ENCODE peak calls at places on chromosomes 4 and X, in ten cellular contexts. One of them, this sample, is unnamed.

GRCh38 chr4:98341309-98341708 is 80.1 kb downstream of the RAP1GDS1 start:
- DNase-seq in epithelial cell of proximal tubule: peak; percentile 45
- DNase-seq in right atrium auricular region: no peak
- DNase-seq in left ventricle myocardium inferior: no peak
- DNase-seq in pancreas: no peak
- DNase-seq in astrocyte of the spinal cord: peak; percentile 32
- DNase-seq in transverse colon: no peak
- DNase-seq in NB4: no peak
- DNase-seq in mammary epithelial cell: no peak
- DNase-seq in fibroblast of lung: peak; percentile 81
- DNase-seq in this sample: peak; percentile 38

GRCh38 chrX:115642895-115643530 is 82.0 kb downstream of the PLS3 start:
- DNase-seq in epithelial cell of proximal tubule: no peak
- DNase-seq in right atrium auricular region: no peak
- DNase-seq in left ventricle myocardium inferior: no peak
- DNase-seq in pancreas: no peak
- DNase-seq in astrocyte of the spinal cord: peak; percentile 84
- DNase-seq in transverse colon: peak; percentile 14
- DNase-seq in NB4: peak; percentile 44
- DNase-seq in mammary epithelial cell: peak; percentile 32
- DNase-seq in fibroblast of lung: peak; percentile 44
- DNase-seq in this sample: peak; percentile 78

GRCh38 chrX:118717703-118718391 is 9.6 kb upstream of the IL13RA1 start:
- DNase-seq in epithelial cell of proximal tubule: no peak
- DNase-seq in right atrium auricular region: no peak
- DNase-seq in left ventricle myocardium inferior: no peak
- DNase-seq in pancreas: no peak
- DNase-seq in astrocyte of the spinal cord: no peak
- DNase-seq in transverse colon: no peak
- DNase-seq in NB4: peak; percentile 91
- DNase-seq in mammary epithelial cell: no peak
- DNase-seq in fibroblast of lung: no peak
- DNase-seq in this sample: no peak

GRCh38 chrX:40260123-40260751 is 162.5 kb upstream of the BCOR start:
- DNase-seq in epithelial cell of proximal tubule: no peak
- DNase-seq in right atrium auricular region: no peak
- DNase-seq in left ventricle myocardium inferior: no peak
- DNase-seq in pancreas: no peak
- DNase-seq in astrocyte of the spinal cord: no peak
- DNase-seq in transverse colon: no peak
- DNase-seq in NB4: peak; percentile 61
- DNase-seq in mammary epithelial cell: no peak
- DNase-seq in fibroblast of lung: no peak
- DNase-seq in this sample: no peak

GRCh38 chrX:153342762-153343558 is 9.0 kb downstream of the ZNF275 start:
- DNase-seq in epithelial cell of proximal tubule: no peak
- DNase-seq in right atrium auricular region: no peak
- DNase-seq in left ventricle myocardium inferior: no peak
- DNase-seq in pancreas: no peak
- DNase-seq in astrocyte of the spinal cord: no peak
- DNase-seq in transverse colon: no peak
- DNase-seq in NB4: no peak
- DNase-seq in mammary epithelial cell: no peak
- DNase-seq in fibroblast of lung: no peak
- DNase-seq in this sample: no peak

GRCh38 chr4:48194986-48195773 is 61.1 kb upstream of the TXK start:
- DNase-seq in epithelial cell of proximal tubule: no peak
- DNase-seq in right atrium auricular region: no peak
- DNase-seq in left ventricle myocardium inferior: no peak
- DNase-seq in pancreas: no peak
- DNase-seq in astrocyte of the spinal cord: peak; percentile 35
- DNase-seq in transverse colon: no peak
- DNase-seq in NB4: peak; percentile 85
- DNase-seq in mammary epithelial cell: peak; percentile 26
- DNase-seq in fibroblast of lung: peak; percentile 57
- DNase-seq in this sample: peak; percentile 88

GRCh38 chr4:125387770-125388169 is 73.0 kb downstream of the FAT4 start:
- DNase-seq in epithelial cell of proximal tubule: no peak
- DNase-seq in right atrium auricular region: no peak
- DNase-seq in left ventricle myocardium inferior: no peak
- DNase-seq in pancreas: no peak
- DNase-seq in astrocyte of the spinal cord: peak; percentile 13
- DNase-seq in transverse colon: no peak
- DNase-seq in NB4: no peak
- DNase-seq in mammary epithelial cell: no peak
- DNase-seq in fibroblast of lung: peak; percentile 50
- DNase-seq in this sample: peak; percentile 17

GRCh38 chrX:15269618-15270521 is at the start of gene ASB9:
- DNase-seq in epithelial cell of proximal tubule: peak; percentile 86
- DNase-seq in right atrium auricular region: no peak
- DNase-seq in left ventricle myocardium inferior: no peak
- DNase-seq in pancreas: peak; percentile 67
- DNase-seq in astrocyte of the spinal cord: peak; percentile 42
- DNase-seq in transverse colon: peak; percentile 47
- DNase-seq in NB4: no peak
- DNase-seq in mammary epithelial cell: peak; percentile 97
- DNase-seq in fibroblast of lung: peak; percentile 19
- DNase-seq in this sample: peak; percentile 81

GRCh38 chr4:86033171-86033570 is 326.7 kb downstream of the MAPK10 start:
- DNase-seq in epithelial cell of proximal tubule: no peak
- DNase-seq in right atrium auricular region: peak; percentile 72
- DNase-seq in left ventricle myocardium inferior: peak; percentile 36
- DNase-seq in pancreas: no peak
- DNase-seq in astrocyte of the spinal cord: peak; percentile 95
- DNase-seq in transverse colon: peak; percentile 9
- DNase-seq in NB4: peak; percentile 37
- DNase-seq in mammary epithelial cell: no peak
- DNase-seq in fibroblast of lung: peak; percentile 93
- DNase-seq in this sample: peak; percentile 35

GRCh38 chrX:123833387-123833786 is 26.5 kb upstream of the XIAP start:
- DNase-seq in epithelial cell of proximal tubule: no peak
- DNase-seq in right atrium auricular region: no peak
- DNase-seq in left ventricle myocardium inferior: no peak
- DNase-seq in pancreas: no peak
- DNase-seq in astrocyte of the spinal cord: peak; percentile 40
- DNase-seq in transverse colon: peak; percentile 76
- DNase-seq in NB4: peak; percentile 71
- DNase-seq in mammary epithelial cell: peak; percentile 42
- DNase-seq in fibroblast of lung: peak; percentile 15
- DNase-seq in this sample: no peak

GRCh38 chrX:107450823-107451509 is 1.5 kb downstream of the FRMPD3 start:
- DNase-seq in epithelial cell of proximal tubule: no peak
- DNase-seq in right atrium auricular region: no peak
- DNase-seq in left ventricle myocardium inferior: no peak
- DNase-seq in pancreas: no peak
- DNase-seq in astrocyte of the spinal cord: no peak
- DNase-seq in transverse colon: no peak
- DNase-seq in NB4: peak; percentile 9
- DNase-seq in mammary epithelial cell: no peak
- DNase-seq in fibroblast of lung: no peak
- DNase-seq in this sample: no peak
- H3K4me3 ChIP-seq in epithelial cell of proximal tubule: no peak overlapping the region
- H3K4me3 ChIP-seq in right atrium auricular region: no peak overlapping the region
- H3K4me3 ChIP-seq in left ventricle myocardium inferior: no peak overlapping the region
- H3K4me3 ChIP-seq in pancreas: no peak overlapping the region
- H3K4me3 ChIP-seq in astrocyte of the spinal cord: no peak overlapping the region
- H3K4me3 ChIP-seq in transverse colon: no peak overlapping the region
- H3K4me3 ChIP-seq in NB4: no peak overlapping the region
- H3K4me3 ChIP-seq in mammary epithelial cell: no peak overlapping the region
- H3K4me3 ChIP-seq in fibroblast of lung: no peak overlapping the region
- H3K4me3 ChIP-seq in this sample: no peak overlapping the region

GRCh38 chr4:38185406-38185805 is 225.2 kb downstream of the PTTG2 start:
- DNase-seq in epithelial cell of proximal tubule: no peak
- DNase-seq in right atrium auricular region: no peak
- DNase-seq in left ventricle myocardium inferior: no peak
- DNase-seq in pancreas: no peak
- DNase-seq in astrocyte of the spinal cord: no peak
- DNase-seq in transverse colon: no peak
- DNase-seq in NB4: no peak
- DNase-seq in mammary epithelial cell: no peak
- DNase-seq in fibroblast of lung: no peak
- DNase-seq in this sample: no peak

GRCh38 chr4:38180456-38180855 is 220.3 kb downstream of the PTTG2 start:
- DNase-seq in epithelial cell of proximal tubule: no peak
- DNase-seq in right atrium auricular region: no peak
- DNase-seq in left ventricle myocardium inferior: no peak
- DNase-seq in pancreas: no peak
- DNase-seq in astrocyte of the spinal cord: no peak
- DNase-seq in transverse colon: no peak
- DNase-seq in NB4: no peak
- DNase-seq in mammary epithelial cell: peak; percentile 74
- DNase-seq in fibroblast of lung: no peak
- DNase-seq in this sample: peak; percentile 16

GRCh38 chr4:38188136-38188535 is 227.9 kb downstream of the PTTG2 start:
- DNase-seq in epithelial cell of proximal tubule: no peak
- DNase-seq in right atrium auricular region: no peak
- DNase-seq in left ventricle myocardium inferior: no peak
- DNase-seq in pancreas: no peak
- DNase-seq in astrocyte of the spinal cord: no peak
- DNase-seq in transverse colon: no peak
- DNase-seq in NB4: no peak
- DNase-seq in mammary epithelial cell: no peak
- DNase-seq in fibroblast of lung: no peak
- DNase-seq in this sample: no peak

GRCh38 chr4:38182334-38182998 is 222.3 kb downstream of the PTTG2 start:
- DNase-seq in epithelial cell of proximal tubule: no peak
- DNase-seq in right atrium auricular region: no peak
- DNase-seq in left ventricle myocardium inferior: no peak
- DNase-seq in pancreas: peak; percentile 62
- DNase-seq in astrocyte of the spinal cord: no peak
- DNase-seq in transverse colon: no peak
- DNase-seq in NB4: no peak
- DNase-seq in mammary epithelial cell: no peak
- DNase-seq in fibroblast of lung: no peak
- DNase-seq in this sample: no peak

DNA sequence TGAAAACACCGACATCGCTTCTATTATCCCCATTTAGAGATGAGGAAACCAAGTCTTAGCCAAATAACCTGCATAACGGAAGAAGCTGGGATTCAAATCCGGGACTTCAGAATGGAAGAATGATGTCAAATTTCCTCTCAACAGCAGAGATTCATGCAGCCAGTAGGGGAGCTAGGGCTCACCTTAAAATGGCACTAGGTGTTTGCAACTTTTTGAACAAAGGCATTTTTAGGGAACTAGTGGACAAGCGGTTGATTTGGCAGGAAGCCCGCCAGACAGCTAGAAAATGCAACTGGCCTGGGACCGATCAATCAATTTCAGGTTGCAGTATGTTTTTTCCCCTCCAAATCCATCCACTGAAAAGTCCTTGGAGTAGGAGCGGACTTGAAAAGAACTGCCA is 224.2 kb downstream of the PTTG2 start:
- DNase-seq in epithelial cell of proximal tubule: no peak
- DNase-seq in right atrium auricular region: no peak
- DNase-seq in left ventricle myocardium inferior: no peak
- DNase-seq in pancreas: no peak
- DNase-seq in astrocyte of the spinal cord: no peak
- DNase-seq in transverse colon: no peak
- DNase-seq in NB4: peak; percentile 25
- DNase-seq in mammary epithelial cell: no peak
- DNase-seq in fibroblast of lung: no peak
- DNase-seq in this sample: no peak
- TF ChIP-seq CTCF in epithelial cell of proximal tubule: peak; percentile 51
- TF ChIP-seq CTCF in right atrium auricular region: no peak
- TF ChIP-seq CTCF in left ventricle myocardium inferior: peak; percentile 20
- TF ChIP-seq CTCF in pancreas: no peak
- TF ChIP-seq CTCF in astrocyte of the spinal cord: peak; percentile 42
- TF ChIP-seq CTCF in transverse colon: no peak
- TF ChIP-seq CTCF in NB4: peak; percentile 21
- TF ChIP-seq CTCF in mammary epithelial cell: peak; percentile 43
- TF ChIP-seq CTCF in fibroblast of lung: peak; percentile 2
- TF ChIP-seq CTCF in this sample: peak; percentile 21

GRCh38 chr4:8015512-8015911 is 75.9 kb upstream of the AFAP1 start:
- DNase-seq in epithelial cell of proximal tubule: no peak
- DNase-seq in right atrium auricular region: no peak
- DNase-seq in left ventricle myocardium inferior: no peak
- DNase-seq in pancreas: no peak
- DNase-seq in astrocyte of the spinal cord: peak; percentile 8
- DNase-seq in transverse colon: no peak
- DNase-seq in NB4: no peak
- DNase-seq in mammary epithelial cell: no peak
- DNase-seq in fibroblast of lung: no peak
- DNase-seq in this sample: peak; percentile 19
- H3K4me3 ChIP-seq in epithelial cell of proximal tubule: no peak overlapping the region
- H3K4me3 ChIP-seq in right atrium auricular region: no peak overlapping the region
- H3K4me3 ChIP-seq in left ventricle myocardium inferior: no peak overlapping the region
- H3K4me3 ChIP-seq in pancreas: no peak overlapping the region
- H3K4me3 ChIP-seq in astrocyte of the spinal cord: no peak overlapping the region
- H3K4me3 ChIP-seq in transverse colon: no peak overlapping the region
- H3K4me3 ChIP-seq in NB4: no peak overlapping the region
- H3K4me3 ChIP-seq in mammary epithelial cell: no peak overlapping the region
- H3K4me3 ChIP-seq in fibroblast of lung: no peak overlapping the region
- H3K4me3 ChIP-seq in this sample: no peak overlapping the region

GRCh38 chr4:118273642-118274041 is 79.2 kb downstream of the PRSS12 start:
- DNase-seq in epithelial cell of proximal tubule: no peak
- DNase-seq in right atrium auricular region: no peak
- DNase-seq in left ventricle myocardium inferior: no peak
- DNase-seq in pancreas: no peak
- DNase-seq in astrocyte of the spinal cord: no peak
- DNase-seq in transverse colon: no peak
- DNase-seq in NB4: no peak
- DNase-seq in mammary epithelial cell: no peak
- DNase-seq in fibroblast of lung: no peak
- DNase-seq in this sample: no peak

GRCh38 chr4:118270492-118270891 is 82.3 kb downstream of the PRSS12 start:
- DNase-seq in epithelial cell of proximal tubule: no peak
- DNase-seq in right atrium auricular region: no peak
- DNase-seq in left ventricle myocardium inferior: no peak
- DNase-seq in pancreas: no peak
- DNase-seq in astrocyte of the spinal cord: peak; percentile 72
- DNase-seq in transverse colon: no peak
- DNase-seq in NB4: peak; percentile 67
- DNase-seq in mammary epithelial cell: peak; percentile 30
- DNase-seq in fibroblast of lung: peak; percentile 39
- DNase-seq in this sample: peak; percentile 72

GRCh38 chr4:118276551-118276950 is 76.3 kb downstream of the PRSS12 start:
- DNase-seq in epithelial cell of proximal tubule: no peak
- DNase-seq in right atrium auricular region: no peak
- DNase-seq in left ventricle myocardium inferior: no peak
- DNase-seq in pancreas: no peak
- DNase-seq in astrocyte of the spinal cord: no peak
- DNase-seq in transverse colon: no peak
- DNase-seq in NB4: no peak
- DNase-seq in mammary epithelial cell: no peak
- DNase-seq in fibroblast of lung: no peak
- DNase-seq in this sample: no peak

GRCh38 chr4:118268780-118269179 is 84.0 kb downstream of the PRSS12 start:
- DNase-seq in epithelial cell of proximal tubule: no peak
- DNase-seq in right atrium auricular region: no peak
- DNase-seq in left ventricle myocardium inferior: no peak
- DNase-seq in pancreas: no peak
- DNase-seq in astrocyte of the spinal cord: no peak
- DNase-seq in transverse colon: no peak
- DNase-seq in NB4: no peak
- DNase-seq in mammary epithelial cell: no peak
- DNase-seq in fibroblast of lung: no peak
- DNase-seq in this sample: no peak

DNA sequence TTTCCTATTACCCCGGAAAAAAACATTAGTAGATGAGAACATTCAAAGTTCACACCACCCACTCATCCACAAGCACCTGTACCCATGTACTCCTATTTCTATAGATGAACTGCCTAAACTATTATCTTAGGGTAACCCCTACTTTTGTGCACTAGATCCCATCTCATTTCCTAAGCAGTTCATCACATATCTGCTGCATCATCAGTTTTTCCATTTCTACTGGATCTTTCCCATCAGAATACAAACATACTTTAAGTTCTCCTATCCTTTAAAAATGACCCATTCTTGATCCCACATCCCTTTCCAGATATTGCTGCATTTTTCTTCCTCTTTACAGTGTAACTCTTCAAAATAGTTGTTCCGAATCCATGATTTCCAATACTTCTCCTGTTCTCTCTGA is 81.0 kb downstream of the PRSS12 start:
- DNase-seq in epithelial cell of proximal tubule: no peak
- DNase-seq in right atrium auricular region: no peak
- DNase-seq in left ventricle myocardium inferior: no peak
- DNase-seq in pancreas: no peak
- DNase-seq in astrocyte of the spinal cord: no peak
- DNase-seq in transverse colon: no peak
- DNase-seq in NB4: no peak
- DNase-seq in mammary epithelial cell: no peak
- DNase-seq in fibroblast of lung: no peak
- DNase-seq in this sample: no peak
- TF ChIP-seq CTCF in epithelial cell of proximal tubule: no peak
- TF ChIP-seq CTCF in right atrium auricular region: no peak
- TF ChIP-seq CTCF in left ventricle myocardium inferior: no peak
- TF ChIP-seq CTCF in pancreas: no peak
- TF ChIP-seq CTCF in astrocyte of the spinal cord: no peak
- TF ChIP-seq CTCF in transverse colon: no peak
- TF ChIP-seq CTCF in NB4: no peak
- TF ChIP-seq CTCF in mammary epithelial cell: no peak
- TF ChIP-seq CTCF in fibroblast of lung: no peak
- TF ChIP-seq CTCF in this sample: no peak

This sample was measured in foreskin fibroblast.